ENCODE peak calls at places on chromosomes 2 and 18, in four cellular contexts. O, K, A and L are unnamed samples.

GRCh38 chr2:128765822-128766221 is 447.2 kb upstream of the HS6ST1 start:
- DNase-seq in A (no peak), O (no peak), K (no peak), L (no peak)

GRCh38 chr2:26590439-26590838 is 50.7 kb downstream of the CIB4 start:
- DNase-seq in K (no peak), A (no peak), O (no peak), L (no peak)

GRCh38 chr2:117983040-117983439 is 30.8 kb downstream of the CCDC93 start:
- DNase-seq in O (no peak), K (no peak), A (no peak), L (no peak)

GRCh38 chr2:181946444-181947127 is 39.1 kb upstream of the PPP1R1C start:
- DNase-seq in O (no peak), A (no peak), K (no peak), L (no peak)

GRCh38 chr2:200161458-200161857 is 145.0 kb upstream of the SPATS2L start:
- DNase-seq in A (no peak), K (no peak), O (no peak), L (no peak)

GRCh38 chr2:160091381-160091780 is 29.0 kb upstream of the PLA2R1 start:
- DNase-seq in A (no peak), K (no peak), O (no peak), L (no peak)

GRCh38 chr2:84823788-84824187 is 57.1 kb downstream of the TRABD2A start:
- DNase-seq in K (no peak), O (no peak), A (no peak), L (no peak)

GRCh38 chr2:227406177-227407031 is 18.7 kb upstream of the SCYGR1 start:
- DNase-seq in K (no peak), O (peak), A (peak), L (peak)

GRCh38 chr2:104702451-104702850 is 151.5 kb upstream of the POU3F3 start:
- DNase-seq in A (no peak), K (no peak), O (no peak), L (peak)

GRCh38 chr2:67839242-67839641 is 223.6 kb downstream of the C1D start:
- DNase-seq in A (no peak), O (no peak), K (no peak), L (no peak)

GRCh38 chr2:143263045-143263625 is 133.9 kb downstream of the ARHGAP15 start:
- DNase-seq in K (no peak), O (no peak), A (no peak), L (no peak)

GRCh38 chr18:2883137-2883671 is 36.4 kb downstream of the EMILIN2 start:
- DNase-seq in A (no peak), K (no peak), O (no peak), L (no peak)

GRCh38 chr18:79930020-79930642 is 21.3 kb downstream of the SLC66A2 start:
- DNase-seq in O (no peak), A (no peak), K (no peak), L (no peak)

GRCh38 chr2:18788590-18788989 is 199.2 kb upstream of the NT5C1B start:
- DNase-seq in A (no peak), O (no peak), K (no peak), L (no peak)

GRCh38 chr2:212274215-212274614 is 264.4 kb downstream of the ERBB4 start:
- DNase-seq in K (no peak), O (no peak), A (no peak), L (no peak)

GRCh38 chr2:85160946-85161625 is 27.9 kb downstream of the TCF7L1 start:
- DNase-seq in O (no peak), K (no peak), A (no peak), L (no peak)

GRCh38 chr2:131039908-131040660 is 53.2 kb downstream of the FAM168B start:
- DNase-seq in K (no peak), A (no peak), O (no peak), L (no peak)

GRCh38 chr2:119756837-119757236 is 2.9 kb upstream of the PTPN4 start:
- DNase-seq in A (no peak), K (no peak), O (peak), L (no peak)

GRCh38 chr2:47189635-47190034 is 34.5 kb upstream of the STPG4 start:
- DNase-seq in O (no peak), K (no peak), A (no peak), L (no peak)

GRCh38 chr2:37026050-37026449 is 58.1 kb downstream of the HEATR5B start:
- DNase-seq in O (peak), K (no peak), A (no peak), L (peak)

GRCh38 chr2:120892967-120893667 is 157.4 kb downstream of the GLI2 start:
- DNase-seq in A (no peak), K (no peak), O (no peak), L (no peak)

GRCh38 chr2:96948483-96949152 is 37.8 kb downstream of the FAM178B start:
- DNase-seq in K (no peak), O (no peak), A (no peak), L (no peak)

GRCh38 chr2:229407170-229407569 is 136.1 kb upstream of the PID1 start:
- DNase-seq in A (no peak), O (peak), K (no peak), L (no peak)

GRCh38 chr2:38074775-38075435 is 1.0 kb downstream of the CYP1B1 start:
- DNase-seq in O (no peak), A (no peak), K (no peak), L (no peak)

GRCh38 chr2:36785179-36785795 is 88.8 kb downstream of the VIT start:
- DNase-seq in A (peak), O (peak), K (no peak), L (peak)

GRCh38 chr2:236659758-236660150 is 90.1 kb downstream of the ACKR3 start:
- DNase-seq in O (no peak), A (no peak), K (no peak), L (no peak)

GRCh38 chr18:70693196-70693595 is 404.4 kb downstream of the SOCS6 start:
- DNase-seq in K (no peak), O (peak), A (no peak), L (no peak)

GRCh38 chr2:9083287-9083686 is 79.8 kb upstream of the MBOAT2 start:
- DNase-seq in O (no peak), K (no peak), A (no peak), L (no peak)
- TF ChIP-seq FOXM1 in O (no peak), K (no peak), A (no peak), L (no peak)

GRCh38 chr2:40168546-40168945 is 283.3 kb downstream of the SLC8A1 start:
- DNase-seq in K (no peak), O (no peak), A (no peak), L (no peak)

GRCh38 chr2:40164736-40165502 is 287.0 kb downstream of the SLC8A1 start:
- DNase-seq in K (no peak), A (no peak), O (no peak), L (no peak)

GRCh38 chr2:40169430-40169829 is 282.5 kb downstream of the SLC8A1 start:
- DNase-seq in O (no peak), K (no peak), A (no peak), L (no peak)

GRCh38 chr2:40165503-40165867 is 286.4 kb downstream of the SLC8A1 start:
- DNase-seq in K (no peak), A (no peak), O (no peak), L (no peak)

GRCh38 chr2:40168032-40168431 is 283.9 kb downstream of the SLC8A1 start:
- DNase-seq in K (no peak), A (no peak), O (peak), L (no peak)
- TF ChIP-seq SP1 in K (no peak), A (no peak), O (no peak), L (no peak)

GRCh38 chr2:172856561-172856960 is 120.9 kb downstream of the RAPGEF4 start:
- DNase-seq in K (no peak), A (no peak), O (no peak), L (no peak)
- TF ChIP-seq FOXM1 in K (no peak), A (no peak), O (no peak), L (no peak)

GRCh38 chr2:215620528-215620927 is 184.7 kb upstream of the FN1 start:
- DNase-seq in O (no peak), A (no peak), K (no peak), L (no peak)
- TF ChIP-seq SP1 in O (no peak), A (no peak), K (no peak), L (no peak)

GRCh38 chr18:56593906-56594305 is 44.5 kb downstream of the TXNL1 start:
- DNase-seq in K (no peak), O (no peak), A (no peak), L (no peak)
- TF ChIP-seq FOXM1 in K (no peak), O (no peak), A (no peak), L (no peak)

DNA sequence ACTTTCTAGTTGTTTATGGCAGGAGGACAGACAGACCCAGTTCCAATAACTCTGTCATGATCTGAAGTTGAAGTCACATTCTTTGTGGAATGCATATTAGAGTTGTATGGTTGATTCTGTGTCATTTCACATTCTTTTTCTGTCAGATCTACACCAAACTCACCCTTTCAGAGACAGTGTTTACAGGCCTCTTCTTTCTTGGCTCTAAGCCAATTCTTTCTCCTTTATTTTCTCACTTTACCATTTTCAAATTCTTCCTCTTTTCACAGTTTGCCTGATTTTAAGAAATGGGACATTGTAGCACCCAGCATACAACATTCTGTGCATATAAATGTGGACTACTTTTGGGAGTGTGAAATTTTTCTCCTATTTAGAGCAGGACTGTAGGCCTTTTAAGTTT is 103.7 kb downstream of the CCDC85A start:
- DNase-seq in K (no peak), A (no peak), O (no peak), L (no peak)
- TF ChIP-seq SP1 in K (no peak), A (no peak), O (no peak), L (no peak)

GRCh38 chr2:126797622-126798275 is 100.9 kb upstream of the TEX51 start:
- DNase-seq in K (no peak), A (no peak), O (no peak), L (no peak)
- TF ChIP-seq FOXM1 in K (no peak), A (no peak), O (no peak), L (no peak)